ENCODE peak calls at places on chromosomes 12 and 14, in six cellular contexts. J is activated CD8-positive, alpha-beta memory T cell treated with anti-CD3 and anti-CD28 coated beads, Interleukin-2, amount 50 U/mL, for 4 hours; B is activated T-cell treated with anti-CD3 and anti-CD28 coated beads for 1 hour; G is effector memory CD8-positive, alpha-beta T cell; L is mesendoderm; W is head of caudate nucleus. K is an unnamed sample.

GRCh38 chr12:57261385-57261784 is 10.4 kb upstream of the STAC3 start:
- DNase-seq in J (no peak), B (no peak), G (no peak), L (peak), W (no peak), K (peak)

GRCh38 chr12:102478416-102479098 is 1.8 kb downstream of the IGF1 start:
- DNase-seq in J (peak), B (no peak), G (peak), L (peak), W (no peak), K (peak)

GRCh38 chr12:119354187-119354586 is 19.7 kb downstream of the CCDC60 start:
- DNase-seq in J (no peak), B (no peak), G (no peak), L (no peak), W (no peak), K (no peak)

GRCh38 chr14:56862843-56863242 is 52.6 kb upstream of the OTX2 start:
- DNase-seq in J (no peak), B (no peak), G (no peak), L (no peak), W (no peak), K (no peak)

GRCh38 chr12:89704457-89704856 is 4.2 kb downstream of the ATP2B1 start:
- DNase-seq in J (no peak), B (no peak), G (no peak), L (no peak), W (no peak), K (no peak)

GRCh38 chr14:101527987-101528386 is 33.3 kb upstream of the DIO3 start:
- DNase-seq in J (no peak), B (no peak), G (no peak), L (no peak), W (no peak), K (no peak)

GRCh38 chr12:49428652-49429549 is 61.6 kb downstream of the SPATS2 start:
- DNase-seq in J (no peak), B (no peak), G (no peak), L (peak), W (no peak), K (peak)

GRCh38 chr14:69244946-69245345 is 15.0 kb upstream of the GALNT16 start:
- DNase-seq in J (no peak), B (no peak), G (no peak), L (no peak), W (no peak), K (no peak)

GRCh38 chr14:38056270-38056669 is 151.4 kb upstream of the SSTR1 start:
- DNase-seq in J (peak), B (no peak), G (no peak), L (peak), W (no peak), K (peak)

GRCh38 chr12:49098035-49098451 is 3.4 kb upstream of the DHH start:
- DNase-seq in J (peak), B (peak), G (peak), L (peak), W (peak), K (peak)

GRCh38 chr12:16307843-16308475 is 30.5 kb upstream of the SLC15A5 start:
- DNase-seq in J (no peak), B (no peak), G (no peak), L (no peak), W (no peak), K (no peak)

GRCh38 chr12:95731519-95731958 is 59.0 kb downstream of the NTN4 start:
- DNase-seq in J (no peak), B (no peak), G (no peak), L (no peak), W (no peak), K (no peak)

GRCh38 chr14:67749341-67750110 is 47.8 kb downstream of the RDH12 start:
- DNase-seq in J (no peak), B (no peak), G (no peak), L (no peak), W (no peak), K (no peak)

GRCh38 chr12:3882896-3883564 is 9.8 kb upstream of the PARP11 start:
- DNase-seq in J (no peak), B (no peak), G (no peak), L (peak), W (no peak), K (no peak)

GRCh38 chr12:51622564-51622963 is 31.5 kb downstream of the SCN8A start:
- DNase-seq in J (no peak), B (no peak), G (no peak), L (peak), W (no peak), K (peak)

GRCh38 chr14:92706386-92706785 is 42.0 kb downstream of the LGMN start:
- DNase-seq in J (no peak), B (no peak), G (no peak), L (no peak), W (no peak), K (no peak)

GRCh38 chr12:114369088-114369487 is 36.9 kb downstream of the TBX5 start:
- DNase-seq in J (no peak), B (no peak), G (no peak), L (no peak), W (no peak), K (no peak)

GRCh38 chr12:124532331-124532750 is 35.1 kb downstream of the NCOR2 start:
- DNase-seq in J (no peak), B (no peak), G (no peak), L (no peak), W (peak), K (no peak)

GRCh38 chr12:50542448-50542847 is 37.7 kb downstream of the DIP2B start:
- DNase-seq in J (no peak), B (no peak), G (no peak), L (no peak), W (no peak), K (no peak)

GRCh38 chr12:131087302-131087818 is 133.7 kb downstream of the ADGRD1 start:
- DNase-seq in J (no peak), B (no peak), G (no peak), L (no peak), W (no peak), K (peak)

GRCh38 chr14:24664366-24664765 is 30.4 kb upstream of the GZMB start:
- DNase-seq in J (no peak), B (no peak), G (no peak), L (no peak), W (no peak), K (no peak)

GRCh38 chr12:24364921-24365320 is 415.5 kb upstream of the SOX5 start:
- DNase-seq in J (no peak), B (no peak), G (no peak), L (no peak), W (no peak), K (no peak)

GRCh38 chr14:90455100-90455571 is 58.3 kb downstream of the CALM1 start:
- DNase-seq in J (no peak), B (no peak), G (no peak), L (no peak), W (no peak), K (no peak)

GRCh38 chr12:1838223-1838993 is 18.0 kb downstream of the LRTM2 start:
- DNase-seq in J (no peak), B (no peak), G (no peak), L (no peak), W (no peak), K (peak)

GRCh38 chr14:65377576-65377975 is 35.0 kb upstream of the FUT8 start:
- DNase-seq in J (no peak), B (no peak), G (no peak), L (no peak), W (no peak), K (no peak)

GRCh38 chr14:51006781-51007211 is 62.5 kb upstream of the PYGL start:
- DNase-seq in J (no peak), B (no peak), G (no peak), L (no peak), W (peak), K (no peak)

GRCh38 chr12:107570721-107571120 is 114.9 kb upstream of the PWP1 start:
- DNase-seq in J (no peak), B (no peak), G (no peak), L (no peak), W (no peak), K (no peak)

GRCh38 chr12:24473097-24473496 is 475.8 kb downstream of the BCAT1 start:
- DNase-seq in J (no peak), B (no peak), G (no peak), L (no peak), W (no peak), K (no peak)

GRCh38 chr14:23817164-23817767 is 136.3 kb upstream of the DHRS4 start:
- DNase-seq in J (no peak), B (no peak), G (no peak), L (no peak), W (no peak), K (no peak)

GRCh38 chr14:88227693-88228092 is 95.4 kb downstream of the KCNK10 start:
- DNase-seq in J (no peak), B (no peak), G (no peak), L (no peak), W (no peak), K (no peak)

GRCh38 chr14:35299708-35300107 is 7.5 kb downstream of the PSMA6 start:
- DNase-seq in J (no peak), B (no peak), G (no peak), L (no peak), W (no peak), K (no peak)

GRCh38 chr12:12562016-12562483 is 613 bp downstream of the DUSP16 start:
- DNase-seq in J (peak), B (peak), G (peak), L (peak), W (no peak), K (peak)

GRCh38 chr12:62802981-62803380 is 132.0 kb downstream of the PPM1H start:
- DNase-seq in J (no peak), B (no peak), G (no peak), L (peak), W (no peak), K (peak)

GRCh38 chr12:31585895-31586294 is 5.0 kb downstream of the DENND5B start:
- DNase-seq in J (no peak), B (no peak), G (no peak), L (no peak), W (no peak), K (no peak)

GRCh38 chr14:52110441-52111086 is 41.7 kb upstream of the NID2 start:
- DNase-seq in J (no peak), B (no peak), G (no peak), L (no peak), W (no peak), K (no peak)

GRCh38 chr12:1808798-1809480 is 11.4 kb upstream of the LRTM2 start:
- DNase-seq in J (no peak), B (no peak), G (peak), L (no peak), W (no peak), K (no peak)

GRCh38 chr12:113221181-113221996 is at the start of gene TPCN1:
- DNase-seq in J (peak), B (peak), G (peak), L (peak), W (peak), K (peak)

GRCh38 chr12:49828143-49829091 is at the start of gene NCKAP5L:
- DNase-seq in J (peak), B (peak), G (peak), L (peak), W (peak), K (peak)